ENCODE peak calls at places on chromosomes 3 and 15, in seven cellular contexts. H is thoracic aorta, Z is psoas muscle, J is ovary, F is mammary epithelial cell, K is tibial artery, I is astrocyte. W is an unnamed sample.

GRCh38 chr15:65881766-65882434 is 12.6 kb downstream of the RAB11A start:
- DNase-seq in H (no peak), Z (no peak), J (no peak), F (no peak), K (no peak), I (no peak), W (no peak)

GRCh38 chr3:182789371-182789770 is 3.9 kb upstream of the ATP11B start:
- DNase-seq in H (no peak), Z (no peak), J (no peak), F (peak; percentile 15), K (no peak), I (no peak), W (no peak)

GRCh38 chr15:25172691-25173090 is 217.9 kb downstream of the SNRPN start:
- DNase-seq in H (no peak), Z (no peak), J (no peak), F (no peak), K (no peak), I (no peak), W (no peak)

GRCh38 chr3:25992606-25993005 is 202.7 kb downstream of the OXSM start:
- DNase-seq in H (no peak), Z (no peak), J (no peak), F (no peak), K (no peak), I (no peak), W (no peak)

GRCh38 chr3:115040673-115041286 is 106.3 kb downstream of the ZBTB20 start:
- DNase-seq in H (no peak), Z (no peak), J (no peak), F (peak; percentile 25), K (no peak), I (peak; percentile 14), W (peak; percentile 19)

GRCh38 chr3:38137615-38138346 is 680 bp upstream of the MYD88 start:
- DNase-seq in H (no peak), Z (no peak), J (peak; percentile 53), F (no peak), K (peak; percentile 71), I (no peak), W (no peak)

GRCh38 chr3:71201939-71202338 is 381.6 kb downstream of the FOXP1 start:
- DNase-seq in H (peak; percentile 52), Z (peak; percentile 57), J (peak; percentile 84), F (no peak), K (peak; percentile 88), I (peak; percentile 69), W (peak; percentile 86)

GRCh38 chr15:56736308-56736707 is 3.0 kb upstream of the ZNF280D start:
- DNase-seq in H (no peak), Z (no peak), J (no peak), F (peak; percentile 48), K (no peak), I (peak; percentile 70), W (no peak)

GRCh38 chr3:179194931-179195330 is 46.8 kb downstream of the PIK3CA start:
- DNase-seq in H (no peak), Z (no peak), J (no peak), F (no peak), K (no peak), I (no peak), W (no peak)

GRCh38 chr3:151206196-151206595 is 3.2 kb upstream of the GPR171 start:
- DNase-seq in H (no peak), Z (no peak), J (no peak), F (no peak), K (no peak), I (no peak), W (no peak)

GRCh38 chr3:177263615-177264365 is 66.5 kb upstream of the TBL1XR1 start:
- DNase-seq in H (no peak), Z (no peak), J (no peak), F (no peak), K (no peak), I (peak; percentile 32), W (no peak)

GRCh38 chr3:14130230-14130629 is 5.4 kb downstream of the TMEM43 start:
- DNase-seq in H (no peak), Z (no peak), J (no peak), F (no peak), K (no peak), I (no peak), W (no peak)

GRCh38 chr3:14132689-14133088 is 7.8 kb downstream of the TMEM43 start:
- DNase-seq in H (no peak), Z (no peak), J (no peak), F (no peak), K (no peak), I (no peak), W (no peak)

GRCh38 chr3:14132120-14132519 is 7.3 kb downstream of the TMEM43 start:
- DNase-seq in H (no peak), Z (no peak), J (no peak), F (no peak), K (no peak), I (no peak), W (no peak)

GRCh38 chr3:14131134-14131533 is 6.3 kb downstream of the TMEM43 start:
- DNase-seq in H (no peak), Z (no peak), J (no peak), F (no peak), K (no peak), I (no peak), W (no peak)

GRCh38 chr3:14130707-14131106 is 5.9 kb downstream of the TMEM43 start:
- DNase-seq in H (no peak), Z (no peak), J (no peak), F (no peak), K (no peak), I (no peak), W (no peak)
- H3K36me3 ChIP-seq in H (peaks cover 68% of the 10 kb centered on the region), Z (peaks cover 87% of the 10 kb centered on the region), J (no peaks in the 10 kb centered on the region), F (peaks cover 58% of the 10 kb centered on the region), K (peaks cover 70% of the 10 kb centered on the region), I (peaks cover 53% of the 10 kb centered on the region), W (peaks cover 34% of the 10 kb centered on the region)

DNA sequence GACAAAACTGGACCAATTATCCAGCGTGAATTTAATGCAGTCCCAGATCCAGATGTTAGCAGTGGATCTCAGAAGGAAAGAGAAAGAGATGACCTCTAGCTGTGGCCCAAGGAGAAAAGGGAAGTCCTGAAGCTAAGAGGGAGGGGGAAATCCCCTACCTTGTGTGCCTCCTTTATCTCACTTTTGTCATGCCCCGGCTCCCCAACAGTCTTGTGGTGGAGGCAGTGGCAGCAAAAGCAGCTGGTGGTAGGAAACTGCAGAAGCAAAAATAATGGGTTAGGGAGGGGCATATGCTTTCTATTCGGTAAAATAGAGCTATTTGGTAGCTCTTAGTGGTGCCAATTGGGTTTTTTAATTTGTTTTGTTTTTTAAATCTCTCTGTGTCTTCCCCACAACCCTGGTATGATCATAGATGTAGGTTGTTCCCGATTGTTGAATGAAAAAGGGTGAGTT is 56.5 kb downstream of the MCTP2 start:
- DNase-seq in H (no peak), Z (no peak), J (no peak), F (no peak), K (no peak), I (no peak), W (no peak)
- H3K36me3 ChIP-seq in H (no peaks in the 10 kb centered on the region), Z (no peaks in the 10 kb centered on the region), J (no peaks in the 10 kb centered on the region), F (no peaks in the 10 kb centered on the region), K (no peaks in the 10 kb centered on the region), I (no peaks in the 10 kb centered on the region), W (no peaks in the 10 kb centered on the region)

DNA sequence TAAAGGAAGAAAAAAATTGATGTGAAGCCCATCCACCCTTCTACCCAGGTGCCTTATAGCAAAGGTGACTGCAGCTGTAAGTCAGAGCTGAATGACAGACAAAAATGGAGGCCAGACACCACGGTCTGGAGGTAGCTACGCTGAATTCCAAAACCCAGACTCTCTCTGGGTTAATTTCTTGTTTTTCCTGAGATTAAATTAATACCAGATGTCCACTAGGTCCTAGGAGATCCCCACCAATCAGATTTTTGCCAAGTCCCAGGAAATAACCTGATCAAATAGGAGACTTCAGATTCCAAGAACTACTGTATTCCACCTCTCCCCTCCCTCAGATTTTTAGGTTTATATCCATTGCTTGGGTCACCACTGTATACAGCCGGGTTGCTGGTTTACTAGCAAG is 33.3 kb downstream of the ABCC5 start:
- DNase-seq in H (no peak), Z (no peak), J (no peak), F (no peak), K (no peak), I (no peak), W (no peak)
- H3K36me3 ChIP-seq in H (peaks cover 37% of the 10 kb centered on the region), Z (peaks cover 80% of the 10 kb centered on the region), J (no peaks in the 10 kb centered on the region), F (no peaks in the 10 kb centered on the region), K (peaks cover 56% of the 10 kb centered on the region), I (peaks cover 30% of the 10 kb centered on the region), W (peaks cover 87% of the 10 kb centered on the region)

DNA sequence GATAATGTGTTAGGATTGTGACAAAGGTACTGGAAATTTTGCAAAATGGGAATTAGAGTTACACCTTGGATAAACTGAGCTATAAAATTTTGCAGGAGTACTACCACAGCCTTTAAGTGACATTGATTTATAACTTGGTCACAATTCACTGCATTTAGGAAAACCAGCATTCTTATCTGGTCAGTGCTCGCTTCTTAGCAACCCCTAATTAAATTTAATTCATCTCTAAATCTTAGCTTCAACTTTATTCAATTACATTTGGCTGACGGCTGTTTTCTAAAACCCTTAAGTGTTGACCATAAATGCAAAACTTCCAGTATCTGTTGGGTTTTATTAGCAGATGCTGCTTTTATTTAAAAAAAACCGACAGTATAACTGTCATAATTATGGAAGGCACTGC is 31.3 kb downstream of the TFRC start:
- DNase-seq in H (no peak), Z (no peak), J (no peak), F (no peak), K (no peak), I (no peak), W (no peak)
- H3K36me3 ChIP-seq in H (peaks cover 34% of the 10 kb centered on the region), Z (peaks cover 75% of the 10 kb centered on the region), J (peaks cover 2% of the 10 kb centered on the region), F (peaks cover 42% of the 10 kb centered on the region), K (peaks cover 55% of the 10 kb centered on the region), I (peaks cover 37% of the 10 kb centered on the region), W (peaks cover 18% of the 10 kb centered on the region)

DNA sequence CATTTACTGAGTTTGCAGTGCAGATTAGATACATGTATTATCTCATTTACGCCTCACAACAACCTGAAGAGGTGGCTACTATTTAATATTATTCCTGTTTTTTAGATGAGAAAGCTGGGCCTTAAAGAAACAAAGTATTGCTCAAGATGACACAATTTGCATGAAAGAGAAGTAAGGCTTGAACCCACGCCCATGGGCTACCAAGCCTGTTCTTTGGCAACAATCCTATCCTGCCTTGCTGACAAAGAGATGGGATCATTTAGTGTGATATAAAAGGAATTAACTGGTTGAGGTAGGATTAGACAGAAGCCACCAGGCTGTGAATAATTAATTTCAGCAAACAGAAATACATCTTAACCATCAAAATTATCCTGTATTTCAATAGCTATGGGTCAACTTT is 9.2 kb upstream of the LDHAL6B start:
- DNase-seq in H (no peak), Z (no peak), J (no peak), F (no peak), K (no peak), I (no peak), W (no peak)
- H3K36me3 ChIP-seq in H (peaks cover 52% of the 10 kb centered on the region), Z (peaks cover 77% of the 10 kb centered on the region), J (no peaks in the 10 kb centered on the region), F (peaks cover 31% of the 10 kb centered on the region), K (peaks cover 45% of the 10 kb centered on the region), I (peaks cover 46% of the 10 kb centered on the region), W (no peaks in the 10 kb centered on the region)

W was measured in tibial nerve.